ENCODE peak calls at places on chromosomes 5 and 9, in four cellular contexts. A is IMR-90, X is neuronal stem cell, G is H9. D is an unnamed sample.

GRCh38 chr5:35063386-35063785 is 15.6 kb upstream of the AGXT2 start:
- DNase-seq in A (no peak), X (no peak), G (no peak), D (no peak)

GRCh38 chr5:73215891-73216610 is 43.1 kb downstream of the TMEM174 start:
- DNase-seq in A (peak), X (peak), G (peak), D (peak)

GRCh38 chr5:149060325-149060724 is 2.5 kb downstream of the SH3TC2 start:
- DNase-seq in A (peak), X (no peak), G (no peak), D (peak)

GRCh38 chr5:94469889-94470288 is 148.5 kb downstream of the KIAA0825 start:
- DNase-seq in A (peak), X (no peak), G (no peak), D (no peak)

GRCh38 chr5:176700239-176700847 is 53.1 kb downstream of the TSPAN17 start:
- DNase-seq in A (no peak), X (peak), G (no peak), D (no peak)

GRCh38 chr5:69230181-69230580 is 4.5 kb upstream of the CDK7 start:
- DNase-seq in A (no peak), X (no peak), G (no peak), D (peak)

GRCh38 chr5:44546283-44546682 is 157.1 kb upstream of the FGF10 start:
- DNase-seq in A (peak), X (no peak), G (no peak), D (peak)

GRCh38 chr5:132064738-132065331 is 4.4 kb downstream of the IL3 start:
- DNase-seq in A (peak), X (peak), G (peak), D (peak)

GRCh38 chr9:113817171-113817570 is 58.9 kb upstream of the ZNF618 start:
- DNase-seq in A (no peak), X (no peak), G (no peak), D (no peak)

GRCh38 chr9:113620377-113621161 is 157.0 kb downstream of the RGS3 start:
- DNase-seq in A (peak), X (peak), G (peak), D (peak)

GRCh38 chr5:173953528-173954090 is 35.4 kb upstream of the C5orf47 start:
- DNase-seq in A (peak), X (no peak), G (no peak), D (no peak)

GRCh38 chr9:69385474-69386091 is 60.6 kb downstream of the ENTREP1 start:
- DNase-seq in A (no peak), X (no peak), G (peak), D (no peak)

GRCh38 chr5:174082286-174082685 is 36.8 kb downstream of the NSG2 start:
- DNase-seq in A (no peak), X (no peak), G (no peak), D (no peak)

DNA sequence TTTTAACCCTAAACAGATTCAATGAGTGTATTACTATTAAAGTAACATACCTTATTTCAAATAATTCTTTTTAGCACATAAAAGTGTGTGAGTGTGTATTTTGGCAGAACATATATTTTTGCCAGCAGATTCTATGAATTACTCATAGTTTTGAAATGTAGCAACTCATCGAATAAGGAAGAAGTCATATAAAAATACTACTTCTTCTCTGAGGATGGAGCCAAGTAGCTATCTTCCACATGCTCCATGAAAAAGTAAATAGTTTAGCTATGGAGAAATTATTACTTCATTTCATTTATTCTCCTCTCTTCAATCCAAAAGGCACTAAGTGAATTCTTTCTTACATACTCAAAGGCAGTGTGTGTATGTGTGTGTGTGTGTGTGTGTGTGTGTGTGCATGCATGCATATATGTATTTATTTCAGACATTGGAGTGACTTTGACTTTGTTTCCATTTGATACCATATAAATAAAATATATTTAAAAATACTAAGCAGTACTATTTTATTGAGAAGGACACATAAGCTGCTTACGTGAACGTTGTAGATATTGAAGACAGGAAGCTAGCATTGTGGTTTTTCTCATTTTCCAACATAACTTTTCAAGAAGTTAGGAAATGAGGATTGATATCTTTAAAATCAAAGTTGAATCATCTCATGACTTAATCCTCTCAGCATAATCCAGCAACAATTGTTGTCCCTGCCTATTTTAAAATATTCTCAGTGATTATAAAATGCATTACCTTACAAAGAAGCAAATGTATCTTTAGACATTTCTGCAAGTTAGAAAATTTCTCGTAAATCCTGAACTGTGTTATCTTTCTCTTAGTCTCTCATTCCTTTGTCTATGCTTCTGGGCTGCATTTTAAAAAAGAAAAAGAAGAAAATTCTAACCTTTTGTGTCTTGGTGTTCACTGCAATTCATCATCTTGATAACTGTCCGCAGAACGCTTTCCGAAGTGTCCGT is 1090.1 kb upstream of the CDH6 start:
- DNase-seq in A (no peak), X (no peak), G (no peak), D (no peak)
- H2BK5ac ChIP-seq in A (no peak), X (no peak), G (no peak), D (no peak)

GRCh38 chr5:141127305-141127704 is 5.7 kb downstream of the PCDHB4 start:
- DNase-seq in A (no peak), X (no peak), G (no peak), D (no peak)

GRCh38 chr5:141121985-141122384 is 367 bp downstream of the PCDHB4 start:
- DNase-seq in A (no peak), X (no peak), G (peak), D (no peak)

GRCh38 chr5:141121563-141121962 is at the start of gene PCDHB4:
- DNase-seq in A (no peak), X (no peak), G (peak), D (no peak)
- H2BK5ac ChIP-seq in A (no peak), X (no peak), G (no peak), D (no peak)

DNA sequence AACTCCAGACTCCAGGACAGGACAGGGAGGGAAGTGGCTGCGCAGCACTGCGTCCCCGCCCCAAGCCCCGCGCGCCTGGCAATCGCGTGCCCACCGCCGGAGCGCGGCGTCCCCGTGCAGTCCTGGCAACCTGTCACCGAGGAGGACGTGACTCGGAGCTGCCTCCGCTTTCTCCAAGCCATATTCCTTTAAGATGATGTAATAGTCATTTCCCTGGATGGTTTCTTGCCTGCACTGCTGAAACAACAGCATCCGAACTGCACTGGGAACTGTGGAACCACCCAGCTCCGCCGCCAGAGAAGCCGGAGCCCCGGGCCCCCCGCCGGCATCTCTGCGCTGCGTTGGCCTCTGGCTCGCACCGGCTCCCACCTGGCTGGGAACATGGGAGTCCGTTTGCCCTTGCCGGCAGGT is 34.5 kb downstream of the KCTD16 start:
- DNase-seq in A (peak), X (no peak), G (peak), D (no peak)
- H2BK5ac ChIP-seq in A (no peak), X (no peak), G (no peak), D (no peak)

GRCh38 chr5:107542428-107542827 is 128.3 kb downstream of the EFNA5 start:
- DNase-seq in A (peak), X (no peak), G (no peak), D (peak)

GRCh38 chr5:107538331-107539162 is 132.2 kb downstream of the EFNA5 start:
- DNase-seq in A (peak), X (no peak), G (no peak), D (peak)

GRCh38 chr5:107541400-107541799 is 129.3 kb downstream of the EFNA5 start:
- DNase-seq in A (no peak), X (no peak), G (no peak), D (no peak)

GRCh38 chr5:107539163-107539445 is 131.6 kb downstream of the EFNA5 start:
- DNase-seq in A (no peak), X (no peak), G (no peak), D (no peak)

GRCh38 chr5:107539726-107540330 is 130.9 kb downstream of the EFNA5 start:
- DNase-seq in A (no peak), X (no peak), G (no peak), D (no peak)
- H2BK5ac ChIP-seq in A (no peak), X (no peak), G (no peak), D (no peak)

GRCh38 chr5:140214831-140215230 is 39.8 kb downstream of the CYSTM1 start:
- DNase-seq in A (peak), X (no peak), G (no peak), D (no peak)

GRCh38 chr5:140219068-140219971 is 44.3 kb downstream of the CYSTM1 start:
- DNase-seq in A (no peak), X (no peak), G (no peak), D (no peak)

GRCh38 chr5:140213370-140213983 is 38.5 kb downstream of the CYSTM1 start:
- DNase-seq in A (no peak), X (no peak), G (no peak), D (no peak)

GRCh38 chr5:140217299-140218026 is 42.5 kb downstream of the CYSTM1 start:
- DNase-seq in A (no peak), X (no peak), G (no peak), D (peak)

DNA sequence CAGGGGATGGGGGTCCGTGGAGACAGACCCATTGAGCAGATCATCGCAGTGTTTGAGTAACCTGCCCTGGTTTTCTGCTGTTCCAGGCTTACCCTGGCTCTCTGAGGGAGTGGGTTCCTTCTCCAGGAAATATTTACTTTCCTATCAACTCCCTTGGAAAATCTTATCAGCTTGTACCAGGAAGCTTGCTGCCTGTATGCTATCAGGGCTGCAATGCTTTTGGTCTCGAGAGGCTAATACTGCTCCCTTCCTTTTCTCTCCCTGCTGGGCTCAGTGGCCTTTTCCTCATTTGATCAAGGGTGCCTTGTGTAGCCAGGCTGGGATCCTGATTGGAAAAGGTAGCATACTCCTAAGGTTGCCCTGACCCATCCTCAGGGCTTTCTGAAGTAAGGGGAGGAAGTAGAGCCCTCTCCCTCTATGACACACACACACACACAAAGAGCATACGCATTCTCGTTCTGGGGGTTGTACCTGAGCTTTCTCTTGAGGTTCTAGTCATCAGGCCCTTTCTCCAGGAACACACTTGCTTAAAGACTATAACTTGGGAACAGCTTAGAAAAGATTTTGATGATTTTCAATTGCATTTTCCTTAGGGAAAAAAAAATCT is 41.6 kb downstream of the CYSTM1 start:
- DNase-seq in A (no peak), X (no peak), G (no peak), D (no peak)
- H2BK5ac ChIP-seq in A (no peak), X (no peak), G (no peak), D (no peak)

DNA sequence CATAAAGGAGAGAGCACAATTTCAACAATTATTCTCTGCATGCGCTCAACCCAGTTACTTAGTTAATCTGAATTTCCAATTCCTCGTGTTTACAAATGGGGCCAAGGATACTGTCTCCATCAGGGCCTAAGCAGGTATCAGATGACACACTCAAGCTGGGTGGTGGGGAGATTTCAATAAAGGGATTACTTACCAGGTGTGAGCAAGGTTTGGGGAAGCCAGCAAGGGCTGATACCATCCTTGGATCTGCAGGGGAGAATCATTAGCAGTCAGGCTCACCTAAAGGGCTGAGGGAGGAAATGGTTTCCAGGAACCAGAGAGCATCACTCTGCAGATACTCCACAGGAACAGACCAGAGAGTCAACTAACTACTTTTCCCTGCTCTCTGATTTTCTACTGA is 487.1 kb downstream of the NTRK2 start:
- DNase-seq in A (no peak), X (no peak), G (no peak), D (no peak)
- H2BK5ac ChIP-seq in A (no peak), X (no peak), G (no peak), D (no peak)

GRCh38 chr5:58872670-58873273 is 289.9 kb downstream of the RAB3C start:
- DNase-seq in A (no peak), X (no peak), G (no peak), D (no peak)
- H2BK5ac ChIP-seq in A (no peak), X (no peak), G (no peak), D (no peak)

GRCh38 chr9:95048225-95049087 is 269.1 kb downstream of the FANCC start:
- DNase-seq in A (no peak), X (peak), G (peak), D (peak)
- H2BK5ac ChIP-seq in A (peak), X (peak), G (no peak), D (peak)